ENCODE peak calls at places on chromosome X, in five cellular contexts. V is kidney epithelial cell, I is fibroblast of pulmonary artery, T is DND-41, K is fibroblast of mammary gland. L is an unnamed sample.

GRCh38 chrX:18449271-18449670 is 23.9 kb downstream of the CDKL5 start:
- DNase-seq in I (no peak), K (peak), T (no peak), V (peak), L (no peak)

GRCh38 chrX:120309873-120310730 is 1.2 kb downstream of the TMEM255A start:
- DNase-seq in I (no peak), V (no peak), T (no peak), K (no peak), L (peak)

GRCh38 chrX:6981718-6982406 is 165.7 kb upstream of the STS start:
- DNase-seq in I (no peak), K (no peak), V (no peak), T (no peak), L (no peak)

GRCh38 chrX:152907084-152907651 is 9.3 kb downstream of the ZNF185 start:
- DNase-seq in V (peak), I (peak), K (peak), T (no peak), L (peak)

GRCh38 chrX:96244955-96245354 is 439.7 kb upstream of the DIAPH2 start:
- DNase-seq in I (no peak), K (no peak), V (no peak), T (no peak), L (no peak)

GRCh38 chrX:129520151-129520550 is 3.1 kb downstream of the SMARCA1 start:
- DNase-seq in V (no peak), T (no peak), I (no peak), K (no peak), L (no peak)

GRCh38 chrX:71998836-71999509 is 88.3 kb downstream of the NHSL2 start:
- DNase-seq in V (no peak), I (peak), K (peak), T (peak), L (peak)

GRCh38 chrX:9153299-9153698 is 119.4 kb upstream of the FAM9B start:
- DNase-seq in T (no peak), I (peak), V (peak), K (peak), L (no peak)

GRCh38 chrX:153723351-153724251 is 586 bp downstream of the BCAP31 start:
- DNase-seq in I (peak), V (no peak), K (peak), T (peak), L (peak)

GRCh38 chrX:120358687-120359086 is 3.2 kb upstream of the ATP1B4 start:
- DNase-seq in T (no peak), K (peak), V (peak), I (no peak), L (peak)

GRCh38 chrX:9913041-9913440 is 54.1 kb upstream of the CLDN34 start:
- DNase-seq in T (no peak), V (no peak), K (peak), I (peak), L (no peak)

GRCh38 chrX:3176439-3176820 is 135.2 kb downstream of the ARSF start:
- DNase-seq in V (peak), I (peak), T (no peak), K (peak), L (no peak)

GRCh38 chrX:141982296-141982695 is 78.6 kb downstream of the MAGEC1 start:
- DNase-seq in K (no peak), T (no peak), I (no peak), V (no peak), L (no peak)

GRCh38 chrX:96430756-96431455 is 253.7 kb upstream of the DIAPH2 start:
- DNase-seq in V (no peak), T (no peak), I (no peak), K (no peak), L (no peak)

GRCh38 chrX:1486177-1486576 is 33.5 kb upstream of the ASMTL start:
- DNase-seq in K (no peak), V (no peak), T (peak), I (no peak), L (no peak)

GRCh38 chrX:49019599-49020249 is 17.7 kb upstream of the GRIPAP1 start:
- DNase-seq in T (no peak), K (no peak), V (no peak), I (no peak), L (no peak)

GRCh38 chrX:1851527-1851926 is 236.7 kb downstream of the ASMT start:
- DNase-seq in K (no peak), V (no peak), I (no peak), T (no peak), L (no peak)

GRCh38 chrX:100591256-100592051 is 6.7 kb downstream of the TNMD start:
- DNase-seq in V (no peak), T (no peak), K (no peak), I (no peak), L (no peak)

GRCh38 chrX:139560221-139560620 is 29.7 kb downstream of the F9 start:
- DNase-seq in K (peak), I (peak), V (no peak), T (no peak), L (no peak)

GRCh38 chrX:81378550-81378949 is 176.6 kb downstream of the SH3BGRL start:
- DNase-seq in T (no peak), K (no peak), V (no peak), I (no peak), L (no peak)

GRCh38 chrX:81377329-81377728 is 175.4 kb downstream of the SH3BGRL start:
- DNase-seq in T (no peak), V (no peak), K (peak), I (peak), L (no peak)
- TF ChIP-seq CTCF in T (peak), V (peak), K (peak), I (peak), L (peak)

GRCh38 chrX:133214316-133214715 is 3.8 kb downstream of the TFDP3 start:
- DNase-seq in I (no peak), T (no peak), K (peak), V (no peak), L (no peak)

GRCh38 chrX:133218329-133218728 is at the start of gene TFDP3:
- DNase-seq in V (no peak), I (no peak), T (no peak), K (no peak), L (no peak)

GRCh38 chrX:133215017-133215416 is 3.1 kb downstream of the TFDP3 start:
- DNase-seq in V (no peak), K (no peak), I (no peak), T (no peak), L (no peak)

GRCh38 chrX:133215747-133216146 is 2.4 kb downstream of the TFDP3 start:
- DNase-seq in I (no peak), T (peak), K (peak), V (no peak), L (peak)
- TF ChIP-seq CTCF in I (no peak), T (peak), K (peak), V (peak), L (no peak)

GRCh38 chrX:15977644-15978043 is 123.0 kb upstream of the AP1S2 start:
- DNase-seq in V (no peak), K (no peak), I (no peak), T (no peak), L (no peak)

GRCh38 chrX:15971696-15972095 is 117.1 kb upstream of the AP1S2 start:
- DNase-seq in I (no peak), K (no peak), V (no peak), T (no peak), L (no peak)

GRCh38 chrX:15973941-15974340 is 119.3 kb upstream of the AP1S2 start:
- DNase-seq in K (peak), T (no peak), I (peak), V (no peak), L (no peak)

GRCh38 chrX:15973299-15973698 is 118.7 kb upstream of the AP1S2 start:
- DNase-seq in T (peak), V (no peak), K (peak), I (peak), L (peak)
- TF ChIP-seq CTCF in T (peak), V (peak), K (peak), I (peak), L (no peak)

GRCh38 chrX:29042341-29042740 is 455.1 kb downstream of the IL1RAPL1 start:
- DNase-seq in T (no peak), I (no peak), K (no peak), V (no peak), L (no peak)

GRCh38 chrX:29043751-29044150 is 456.5 kb downstream of the IL1RAPL1 start:
- DNase-seq in V (no peak), K (no peak), I (no peak), T (no peak), L (no peak)

GRCh38 chrX:29039501-29039900 is 452.3 kb downstream of the IL1RAPL1 start:
- DNase-seq in K (no peak), V (no peak), I (no peak), T (no peak), L (no peak)

GRCh38 chrX:29040160-29040559 is 452.9 kb downstream of the IL1RAPL1 start:
- DNase-seq in T (no peak), K (no peak), I (no peak), V (no peak), L (no peak)

GRCh38 chrX:29044802-29045201 is 457.6 kb downstream of the IL1RAPL1 start:
- DNase-seq in T (no peak), K (peak), V (no peak), I (peak), L (no peak)
- TF ChIP-seq CTCF in T (no peak), K (peak), V (no peak), I (peak), L (no peak)

GRCh38 chrX:23911436-23911835 is 3.6 kb downstream of the CXorf58 start:
- DNase-seq in V (no peak), T (no peak), K (no peak), I (no peak), L (no peak)

GRCh38 chrX:23907106-23907495 is 637 bp downstream of the APOO start:
- DNase-seq in I (no peak), T (no peak), K (no peak), V (no peak), L (no peak)

GRCh38 chrX:23904096-23904495 is 3.6 kb downstream of the APOO start:
- DNase-seq in K (peak), V (no peak), I (peak), T (no peak), L (no peak)

GRCh38 chrX:23907496-23908218 is at the start of the genes APOO and CXorf58:
- DNase-seq in I (peak), V (peak), K (peak), T (peak), L (peak)

GRCh38 chrX:23908219-23909003 is 605 bp downstream of the CXorf58 start:
- DNase-seq in T (peak), K (no peak), V (no peak), I (no peak), L (peak)
- TF ChIP-seq CTCF in T (peak), K (peak), V (peak), I (peak), L (peak)